ENCODE peak calls at places on chromosomes 16 and 17, in five cellular contexts. R is aorta, B is endodermal cell, X is astrocyte, Q is hepatocyte. S is an unnamed sample.
A peak's percentile ranks its signal among the peaks of the same experiment; 100 is the strongest.

GRCh38 chr17:4497101-4497824 is 1.4 kb upstream of the SPNS2 start:
- DNase-seq in R (peak; percentile 81), B (no peak), X (peak; percentile 52), Q (no peak), S (no peak)

GRCh38 chr16:27310576-27311448 is 3.0 kb upstream of the IL4R start:
- DNase-seq in R (peak; percentile 32), B (peak; percentile 36), X (no peak), Q (no peak), S (no peak)

GRCh38 chr17:68439656-68440290 is 17.5 kb downstream of the WIPI1 start:
- DNase-seq in R (no peak), B (no peak), X (no peak), Q (no peak), S (no peak)

GRCh38 chr17:1783834-1784611 is 22.2 kb downstream of the SERPINF1 start:
- DNase-seq in R (peak; percentile 86), B (peak; percentile 73), X (peak; percentile 77), Q (peak; percentile 77), S (peak; percentile 36)

GRCh38 chr17:50538549-50539410 is 6.2 kb downstream of the EPN3 start:
- DNase-seq in R (no peak), B (peak; percentile 71), X (no peak), Q (peak; percentile 55), S (peak; percentile 86)

GRCh38 chr16:22098538-22099255 is 6.4 kb downstream of the VWA3A start:
- DNase-seq in R (no peak), B (peak; percentile 61), X (peak; percentile 26), Q (peak; percentile 60), S (peak; percentile 49)

GRCh38 chr17:80447790-80448189 is 28.6 kb downstream of the NPTX1 start:
- DNase-seq in R (no peak), B (no peak), X (no peak), Q (no peak), S (no peak)

GRCh38 chr17:13030459-13031305 is 12.9 kb upstream of the ELAC2 start:
- DNase-seq in R (no peak), B (peak; percentile 83), X (no peak), Q (peak; percentile 74), S (peak; percentile 43)

GRCh38 chr17:7837375-7838290 is 3.6 kb downstream of the KDM6B start:
- DNase-seq in R (no peak), B (no peak), X (no peak), Q (peak; percentile 56), S (peak; percentile 77)

GRCh38 chr17:39027037-39027436 is 59.8 kb upstream of the FBXO47 start:
- DNase-seq in R (peak; percentile 68), B (peak; percentile 83), X (no peak), Q (peak; percentile 68), S (peak; percentile 71)

GRCh38 chr17:33977729-33978514 is 277.2 kb upstream of the CCL2 start:
- DNase-seq in R (no peak), B (peak; percentile 39), X (no peak), Q (no peak), S (no peak)

GRCh38 chr17:49955157-49955556 is 13.8 kb upstream of the DLX4 start:
- DNase-seq in R (no peak), B (no peak), X (no peak), Q (no peak), S (no peak)

GRCh38 chr17:32882734-32883133 is 5.8 kb upstream of the MYO1D start:
- DNase-seq in R (no peak), B (no peak), X (peak; percentile 31), Q (no peak), S (no peak)

GRCh38 chr17:73336613-73337400 is 25.0 kb upstream of the CDC42EP4 start:
- DNase-seq in R (no peak), B (no peak), X (no peak), Q (no peak), S (no peak)

GRCh38 chr16:68116256-68116853 is 31.2 kb downstream of the NFATC3 start:
- DNase-seq in R (no peak), B (no peak), X (peak; percentile 13), Q (peak; percentile 37), S (peak; percentile 73)

GRCh38 chr17:75876190-75876937 is 2.0 kb downstream of the TRIM47 start:
- DNase-seq in R (peak; percentile 82), B (peak; percentile 89), X (no peak), Q (peak; percentile 58), S (peak; percentile 77)

GRCh38 chr17:32894245-32894644 is 17.3 kb upstream of the MYO1D start:
- DNase-seq in R (no peak), B (no peak), X (no peak), Q (peak; percentile 26), S (peak; percentile 20)

GRCh38 chr16:29644338-29644857 is 18.6 kb upstream of the SPN start:
- DNase-seq in R (peak; percentile 44), B (no peak), X (no peak), Q (no peak), S (no peak)

GRCh38 chr16:81836279-81837054 is 57.4 kb downstream of the PLCG2 start:
- DNase-seq in R (no peak), B (no peak), X (no peak), Q (no peak), S (no peak)

GRCh38 chr16:47967374-47967773 is 188.4 kb downstream of the ABCC12 start:
- DNase-seq in R (no peak), B (no peak), X (no peak), Q (no peak), S (no peak)

GRCh38 chr17:21542070-21542469 is 150.3 kb upstream of the KCNJ18 start:
- DNase-seq in R (no peak), B (no peak), X (no peak), Q (no peak), S (peak; percentile 49)

GRCh38 chr16:79269211-79269863 is 331.2 kb downstream of the MAF start:
- DNase-seq in R (no peak), B (no peak), X (no peak), Q (no peak), S (no peak)

GRCh38 chr17:68238488-68238887 is 9.4 kb upstream of the AMZ2 start:
- DNase-seq in R (no peak), B (no peak), X (no peak), Q (no peak), S (no peak)

GRCh38 chr17:80802626-80803450 is 188.8 kb upstream of the CHMP6 start:
- DNase-seq in R (peak; percentile 12), B (peak; percentile 50), X (no peak), Q (no peak), S (no peak)

GRCh38 chr17:11240041-11240801 is 792 bp upstream of the SHISA6 start:
- DNase-seq in R (no peak), B (peak; percentile 89), X (no peak), Q (peak; percentile 35), S (no peak)

GRCh38 chr17:17485420-17485819 is 8.6 kb downstream of the MED9 start:
- DNase-seq in R (no peak), B (no peak), X (no peak), Q (no peak), S (no peak)

GRCh38 chr17:17088511-17089205 is 46.4 kb downstream of the MPRIP start:
- DNase-seq in R (peak; percentile 20), B (no peak), X (no peak), Q (no peak), S (no peak)

GRCh38 chr17:50767030-50767429 is 288 bp downstream of the ANKRD40CL start:
- DNase-seq in R (no peak), B (peak; percentile 46), X (no peak), Q (no peak), S (no peak)

GRCh38 chr16:1180772-1181714 is 28.1 kb downstream of the CACNA1H start:
- DNase-seq in R (peak; percentile 86), B (no peak), X (no peak), Q (no peak), S (no peak)

GRCh38 chr17:77681820-77682219 is 276.7 kb upstream of the TNRC6C start:
- DNase-seq in R (no peak), B (peak; percentile 33), X (no peak), Q (peak; percentile 80), S (no peak)

GRCh38 chr16:89565506-89566372 is 5.3 kb downstream of the RPL13 start:
- DNase-seq in R (no peak), B (peak; percentile 93), X (peak; percentile 32), Q (peak; percentile 66), S (peak; percentile 65)

GRCh38 chr17:40724656-40725055 is 21.1 kb upstream of the KRT24 start:
- DNase-seq in R (no peak), B (no peak), X (peak; percentile 19), Q (no peak), S (no peak)
- H3K27me3 ChIP-seq in R (no peaks in the 10 kb centered on the region), B (no peaks in the 10 kb centered on the region), X (peaks cover 3% of the 10 kb centered on the region), Q (no peaks in the 10 kb centered on the region), S (peaks cover 3% of the 10 kb centered on the region)

GRCh38 chr16:2467301-2468141 is 3.6 kb upstream of the NTN3 start:
- DNase-seq in R (peak; percentile 84), B (peak; percentile 84), X (peak; percentile 57), Q (peak; percentile 84), S (no peak)
- H3K4me1 ChIP-seq in R (no peaks in the 10 kb centered on the region), B (peaks cover 11% of the 10 kb centered on the region), X (peaks cover 20% of the 10 kb centered on the region), Q (peaks cover 50% of the 10 kb centered on the region), S (peaks cover 2% of the 10 kb centered on the region)

GRCh38 chr17:42659079-42659931 is at the start of gene TUBG2:
- DNase-seq in R (peak; percentile 93), B (peak; percentile 99), X (peak; percentile 77), Q (peak; percentile 95), S (peak; percentile 60)

GRCh38 chr17:42651392-42651791 is 7.7 kb upstream of the TUBG2 start:
- DNase-seq in R (no peak), B (no peak), X (no peak), Q (no peak), S (no peak)

GRCh38 chr17:42653179-42654124 is 5.6 kb upstream of the TUBG2 start:
- DNase-seq in R (peak; percentile 79), B (peak; percentile 90), X (peak; percentile 63), Q (peak; percentile 68), S (no peak)

GRCh38 chr17:42657824-42658588 is 1.1 kb upstream of the TUBG2 start:
- DNase-seq in R (no peak), B (no peak), X (no peak), Q (no peak), S (no peak)

GRCh38 chr17:42655528-42655927 is 3.6 kb upstream of the TUBG2 start:
- DNase-seq in R (no peak), B (no peak), X (peak; percentile 86), Q (no peak), S (no peak)
- H3K27ac ChIP-seq in R (no peak overlapping the region), B (no peak overlapping the region), X (no peak overlapping the region), Q (no peak overlapping the region), S (no peak overlapping the region)

GRCh38 chr16:85577899-85578598 is 35.1 kb upstream of the GSE1 start:
- DNase-seq in R (no peak), B (no peak), X (no peak), Q (no peak), S (no peak)

GRCh38 chr16:85579199-85579598 is 33.9 kb upstream of the GSE1 start:
- DNase-seq in R (no peak), B (peak; percentile 82), X (no peak), Q (no peak), S (no peak)

GRCh38 chr16:85576944-85577343 is 36.2 kb upstream of the GSE1 start:
- DNase-seq in R (no peak), B (no peak), X (no peak), Q (no peak), S (no peak)

GRCh38 chr16:85579883-85580607 is 33.1 kb upstream of the GSE1 start:
- DNase-seq in R (no peak), B (no peak), X (no peak), Q (no peak), S (no peak)

GRCh38 chr16:85578599-85578948 is 34.5 kb upstream of the GSE1 start:
- DNase-seq in R (no peak), B (no peak), X (no peak), Q (no peak), S (no peak)
- H3K27me3 ChIP-seq in R (no peaks in the 10 kb centered on the region), B (no peaks in the 10 kb centered on the region), X (no peaks in the 10 kb centered on the region), Q (no peaks in the 10 kb centered on the region), S (no peaks in the 10 kb centered on the region)